ENCODE peak calls at places on chromosomes 6 and 20, in five cellular contexts. T, D, K, U and A are unnamed samples.
A peak's percentile ranks its signal among the peaks of the same experiment; 100 is the strongest.

GRCh38 chr6:137799950-137800568 is 67.0 kb upstream of the TNFAIP3 start:
- DNase-seq in D (peak; percentile 76), K (no peak), U (peak; percentile 88), T (peak; percentile 60), A (peak; percentile 84)

GRCh38 chr20:45920795-45921617 is 9.1 kb upstream of the PLTP start:
- DNase-seq in K (no peak), D (no peak), T (no peak), U (no peak), A (no peak)

GRCh38 chr20:13006825-13007224 is 1.9 kb upstream of the SPTLC3 start:
- DNase-seq in D (peak; percentile 45), T (peak; percentile 69), U (no peak), K (no peak), A (peak; percentile 68)

GRCh38 chr6:81326856-81327561 is 425.5 kb downstream of the TENT5A start:
- DNase-seq in T (peak; percentile 21), D (peak; percentile 52), K (no peak), U (peak; percentile 1), A (no peak)

GRCh38 chr6:81995548-81996289 is 243.2 kb upstream of the TENT5A start:
- DNase-seq in K (no peak), D (peak; percentile 30), T (peak; percentile 70), U (no peak), A (peak; percentile 59)

GRCh38 chr6:106512048-106512957 is 117.0 kb downstream of the RTN4IP1 start:
- DNase-seq in T (peak; percentile 61), K (peak; percentile 19), D (peak; percentile 51), U (peak; percentile 83), A (no peak)

GRCh38 chr6:167706313-167707109 is 120.2 kb upstream of the AFDN start:
- DNase-seq in D (no peak), K (no peak), T (no peak), U (peak; percentile 50), A (no peak)

GRCh38 chr20:22770240-22770800 is 185.9 kb upstream of the FOXA2 start:
- DNase-seq in T (no peak), K (no peak), D (no peak), U (no peak), A (no peak)

GRCh38 chr20:58656825-58657224 is 5.7 kb downstream of the STX16 start:
- DNase-seq in D (no peak), K (no peak), U (no peak), T (no peak), A (no peak)

GRCh38 chr6:166998256-166999144 is 697 bp upstream of the CEP43 start:
- DNase-seq in K (no peak), D (no peak), T (no peak), U (peak; percentile 35), A (peak; percentile 12)

GRCh38 chr6:16471898-16472297 is 233.5 kb downstream of the GMPR start:
- DNase-seq in U (peak; percentile 59), K (no peak), T (no peak), D (no peak), A (no peak)
- H3K4me3 ChIP-seq in U (peak overlapping the region; percentile 6), K (no peak overlapping the region), T (no peak overlapping the region), D (no peak overlapping the region), A (no peak overlapping the region)

GRCh38 chr6:34562861-34563512 is 6.9 kb upstream of the SPDEF start:
- DNase-seq in U (no peak), D (peak; percentile 28), K (no peak), T (no peak), A (no peak)

GRCh38 chr6:34559651-34560365 is 3.7 kb upstream of the SPDEF start:
- DNase-seq in K (no peak), D (no peak), U (no peak), T (no peak), A (no peak)

GRCh38 chr6:34560366-34561226 is 4.5 kb upstream of the SPDEF start:
- DNase-seq in D (peak; percentile 52), U (no peak), K (no peak), T (no peak), A (peak; percentile 31)

GRCh38 chr6:34562350-34562749 is 6.2 kb upstream of the SPDEF start:
- DNase-seq in U (no peak), K (no peak), T (no peak), D (no peak), A (no peak)

DNA sequence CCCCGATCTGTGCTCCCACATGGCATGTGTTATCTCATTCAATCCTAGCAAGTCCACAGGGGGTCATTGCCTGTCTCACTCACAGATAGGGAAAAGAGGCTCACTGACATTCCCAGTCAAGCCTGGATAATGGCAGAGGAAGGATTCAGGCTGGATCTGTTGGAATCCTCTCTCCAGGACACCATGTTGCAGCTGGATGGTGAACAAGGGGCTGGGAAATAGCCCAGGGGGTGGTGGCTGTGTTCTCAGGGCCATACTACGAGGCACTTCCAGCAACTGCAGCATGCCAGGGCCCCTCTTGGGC is 5.0 kb upstream of the SPDEF start:
- DNase-seq in D (no peak), U (no peak), T (no peak), K (no peak), A (no peak)
- TF ChIP-seq CTCF in D (no peak), U (no peak), T (no peak), K (no peak), A (no peak)

DNA sequence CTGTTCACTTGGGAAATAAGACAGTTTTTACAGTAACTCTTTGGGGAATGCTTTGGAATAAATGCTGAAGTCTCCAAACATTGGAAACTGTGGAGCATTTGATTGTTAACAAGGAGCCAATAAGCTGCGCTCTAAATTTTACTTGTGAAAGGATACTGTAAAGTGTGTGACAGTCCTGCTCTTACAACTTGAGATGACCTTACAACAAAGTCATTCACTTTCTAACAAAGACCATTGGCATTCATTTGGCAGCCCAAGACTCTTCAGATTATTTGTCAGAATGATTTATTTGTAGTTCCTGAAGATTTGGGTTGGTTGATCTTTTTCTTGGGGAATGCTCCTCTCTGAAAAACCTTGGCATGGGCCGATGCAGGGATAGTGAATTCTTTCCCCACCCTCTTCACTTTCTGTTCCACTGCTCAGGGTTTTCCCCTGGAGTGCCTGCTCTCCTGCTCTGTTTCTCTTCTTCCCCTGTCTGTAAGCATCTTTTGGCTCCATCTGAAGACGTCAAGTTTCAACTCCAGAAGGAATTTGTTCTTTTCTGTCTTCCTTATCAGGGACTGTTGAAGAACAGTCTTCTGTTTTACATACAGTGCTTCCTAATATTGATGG is 116.4 kb downstream of the AKAP7 start:
- DNase-seq in D (no peak), T (no peak), K (no peak), U (no peak), A (no peak)
- H3K4me3 ChIP-seq in D (no peak overlapping the region), T (no peak overlapping the region), K (no peak overlapping the region), U (no peak overlapping the region), A (no peak overlapping the region)

DNA sequence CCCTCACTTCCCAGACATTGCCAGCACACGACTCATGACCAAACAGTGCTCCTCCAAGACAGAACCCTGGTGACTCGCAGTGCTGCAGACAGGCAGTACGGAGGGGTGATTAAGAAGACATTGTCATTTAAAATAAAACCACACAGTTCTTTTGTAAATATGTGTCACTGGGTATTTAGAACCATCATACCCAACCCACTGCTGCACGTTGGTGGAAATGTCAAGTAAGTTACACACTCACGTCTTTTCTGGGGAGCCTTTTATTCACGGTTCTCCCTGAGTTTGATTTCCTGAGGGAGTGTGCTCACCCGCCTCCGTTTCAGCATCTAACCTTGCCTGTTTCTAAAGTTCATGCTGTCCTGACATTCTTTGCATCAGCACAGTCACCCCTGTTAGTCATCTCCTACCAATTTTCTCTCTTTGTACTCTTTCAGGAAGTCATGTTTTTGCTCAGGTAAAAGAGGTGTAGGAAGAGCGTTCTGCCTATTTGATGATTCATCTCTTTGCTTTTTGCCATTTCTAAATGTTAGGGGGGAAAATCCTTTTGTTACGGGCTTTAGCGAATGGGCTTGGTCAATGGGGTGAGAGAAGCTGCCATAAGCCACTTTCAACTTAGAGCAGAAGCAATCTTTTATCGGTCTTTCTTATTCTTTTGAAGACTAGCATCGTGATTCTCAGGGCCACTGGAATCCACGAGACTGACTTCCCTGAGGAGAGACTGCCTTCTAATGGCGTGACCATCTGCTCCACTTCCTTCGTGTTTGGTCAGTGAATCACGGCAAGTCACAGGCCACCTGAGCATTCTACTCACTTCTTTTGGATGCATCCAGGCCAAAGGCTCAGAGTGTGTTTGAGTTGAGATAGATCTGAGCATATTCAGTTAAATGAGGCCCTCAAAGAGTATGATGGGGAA is 512.8 kb upstream of the JARID2 start:
- DNase-seq in D (no peak), T (peak; percentile 70), K (no peak), U (peak; percentile 40), A (peak; percentile 44)
- TF ChIP-seq CTCF in D (no peak), T (no peak), K (no peak), U (no peak), A (no peak)